ENCODE peak calls at places on chromosomes 3 and 15, in ten cellular contexts. T, P, Q, X, Z, S, D, I, A and N are unnamed samples.

GRCh38 chr3:159711560-159712333 is 276.9 kb upstream of the IL12A start:
- DNase-seq in T (no peak), P (peak; percentile 47), Q (peak; percentile 91), X (no peak), Z (no peak), S (no peak), D (no peak), I (peak; percentile 17), A (no peak), N (peak; percentile 32)

GRCh38 chr3:144362126-144362525 is 390.5 kb downstream of the DIPK2A start:
- DNase-seq in T (no peak), P (no peak), Q (no peak), X (no peak), Z (no peak), S (no peak), D (no peak), I (no peak), A (no peak), N (no peak)

GRCh38 chr3:135368316-135368715 is 573.3 kb downstream of the EPHB1 start:
- DNase-seq in T (no peak), P (no peak), Q (no peak), X (no peak), Z (no peak), S (no peak), D (no peak), I (no peak), A (no peak), N (no peak)

GRCh38 chr3:81545572-81545971 is 215.9 kb downstream of the GBE1 start:
- DNase-seq in T (no peak), P (peak; percentile 4), Q (peak; percentile 54), X (no peak), Z (no peak), S (no peak), D (no peak), I (no peak), A (no peak), N (no peak)

GRCh38 chr3:128490650-128491070 is 2.3 kb downstream of the GATA2 start:
- DNase-seq in T (no peak), P (no peak), Q (no peak), X (no peak), Z (no peak), S (no peak), D (no peak), I (no peak), A (no peak), N (no peak)

GRCh38 chr15:75844629-75845390 is 1.6 kb downstream of the UBE2Q2 start:
- DNase-seq in T (no peak), P (no peak), Q (no peak), X (no peak), Z (no peak), S (no peak), D (no peak), I (no peak), A (no peak), N (no peak)

GRCh38 chr15:49084285-49084570 is 38.0 kb upstream of the SECISBP2L start:
- DNase-seq in T (no peak), P (no peak), Q (no peak), X (no peak), Z (no peak), S (no peak), D (no peak), I (no peak), A (no peak), N (no peak)

GRCh38 chr15:85929786-85930185 is 135.1 kb upstream of the KLHL25 start:
- DNase-seq in T (no peak), P (no peak), Q (no peak), X (no peak), Z (no peak), S (no peak), D (no peak), I (no peak), A (no peak), N (no peak)

GRCh38 chr3:194691481-194692281 is 6.0 kb downstream of the FAM43A start:
- DNase-seq in T (no peak), P (no peak), Q (no peak), X (no peak), Z (peak; percentile 65), S (peak; percentile 14), D (no peak), I (no peak), A (no peak), N (no peak)

GRCh38 chr3:55828712-55829111 is 341.6 kb upstream of the WNT5A start:
- DNase-seq in T (no peak), P (no peak), Q (peak; percentile 46), X (no peak), Z (no peak), S (no peak), D (no peak), I (no peak), A (no peak), N (no peak)

GRCh38 chr3:149959443-149959842 is 11.3 kb downstream of the PFN2 start:
- DNase-seq in T (no peak), P (no peak), Q (peak; percentile 34), X (no peak), Z (no peak), S (no peak), D (no peak), I (no peak), A (no peak), N (no peak)

GRCh38 chr3:69822501-69822900 is 83.2 kb downstream of the MITF start:
- DNase-seq in T (no peak), P (no peak), Q (no peak), X (no peak), Z (no peak), S (no peak), D (no peak), I (no peak), A (no peak), N (no peak)

GRCh38 chr3:2420919-2421318 is 322.3 kb downstream of the CNTN4 start:
- DNase-seq in T (no peak), P (no peak), Q (no peak), X (no peak), Z (no peak), S (no peak), D (no peak), I (no peak), A (no peak), N (no peak)

DNA sequence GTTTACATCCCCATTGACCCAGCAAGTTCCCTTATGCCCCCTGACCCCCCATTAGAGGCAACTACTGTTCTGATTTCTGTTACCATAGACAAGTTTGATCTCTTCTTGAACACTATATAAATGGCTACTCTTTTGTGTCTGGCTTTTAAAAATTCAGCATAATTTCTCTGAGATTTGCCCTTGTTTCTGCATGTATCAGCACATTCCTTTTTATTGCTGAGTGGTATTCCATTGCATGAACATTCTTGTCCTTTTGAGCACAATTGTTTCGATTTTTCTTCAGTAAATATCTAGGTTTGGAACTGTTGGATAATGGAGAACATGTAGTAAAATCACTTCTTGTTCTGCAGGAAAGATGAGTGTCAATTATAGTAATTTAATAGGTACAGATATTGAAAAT is 49.1 kb upstream of the MYRIP start:
- DNase-seq in T (no peak), P (no peak), Q (no peak), X (no peak), Z (no peak), S (no peak), D (no peak), I (no peak), A (no peak), N (no peak)
- H3K27ac ChIP-seq in T (no peak overlapping the region), P (no peak overlapping the region), Q (no peak overlapping the region), X (no peak overlapping the region), Z (no peak overlapping the region), S (no peak overlapping the region), D (no peak overlapping the region), I (no peak overlapping the region), A (no peak overlapping the region), N (no peak overlapping the region)

DNA sequence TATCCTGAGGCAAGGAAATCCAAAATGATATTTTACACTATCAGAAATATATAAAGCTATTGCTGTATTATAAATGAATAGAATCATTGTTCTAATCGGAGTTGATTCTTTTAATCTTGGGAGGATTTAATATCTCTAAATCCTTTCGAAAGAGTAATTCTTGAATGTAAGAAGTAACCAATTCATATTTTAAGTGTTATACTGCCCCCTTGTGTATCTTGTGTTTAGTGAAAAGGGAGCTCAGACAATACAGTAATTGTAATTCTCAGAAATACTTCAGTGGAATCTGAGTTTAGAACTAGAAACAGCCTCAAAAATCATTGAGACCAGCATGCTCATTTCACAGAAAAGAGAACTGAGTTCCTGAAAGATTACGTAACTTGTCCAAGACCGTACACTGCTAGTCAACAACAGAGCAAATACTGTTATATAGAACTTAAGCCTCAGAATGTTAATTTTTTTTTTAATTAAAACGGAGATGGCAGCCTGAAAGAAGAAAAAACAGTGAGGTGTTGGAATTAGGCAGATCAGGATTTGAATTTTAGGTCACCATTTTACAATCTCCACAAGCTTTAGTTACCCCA is 42.9 kb downstream of the PLCH1 start:
- DNase-seq in T (no peak), P (peak; percentile 63), Q (peak; percentile 58), X (no peak), Z (no peak), S (no peak), D (no peak), I (no peak), A (no peak), N (no peak)
- TF ChIP-seq CTCF in T (peak; percentile 58), P (peak; percentile 79), Q (peak; percentile 70), X (peak; percentile 27), Z (peak; percentile 77), S (no peak), D (peak; percentile 60), I (peak; percentile 62), A (peak; percentile 52), N (peak; percentile 67)

GRCh38 chr15:67091073-67091965 is 25.9 kb downstream of the SMAD3 start:
- DNase-seq in T (no peak), P (peak; percentile 89), Q (peak; percentile 99), X (peak; percentile 71), Z (peak; percentile 88), S (peak; percentile 76), D (peak; percentile 77), I (peak; percentile 71), A (no peak), N (peak; percentile 95)
- TF ChIP-seq POLR2A in T (no peak), P (no peak), Q (peak; percentile 38), X (no peak), Z (no peak), S (no peak), D (no peak), I (no peak), A (no peak), N (no peak)

GRCh38 chr15:91874992-91875651 is 21.6 kb downstream of the SLCO3A1 start:
- DNase-seq in T (no peak), P (no peak), Q (no peak), X (no peak), Z (no peak), S (no peak), D (no peak), I (no peak), A (no peak), N (no peak)

GRCh38 chr15:91879148-91879547 is 25.6 kb downstream of the SLCO3A1 start:
- DNase-seq in T (no peak), P (no peak), Q (no peak), X (no peak), Z (no peak), S (no peak), D (no peak), I (no peak), A (no peak), N (no peak)

GRCh38 chr15:91876187-91876586 is 22.7 kb downstream of the SLCO3A1 start:
- DNase-seq in T (no peak), P (no peak), Q (no peak), X (no peak), Z (no peak), S (no peak), D (no peak), I (no peak), A (no peak), N (no peak)

GRCh38 chr15:91881551-91882297 is 28.2 kb downstream of the SLCO3A1 start:
- DNase-seq in T (no peak), P (no peak), Q (no peak), X (no peak), Z (no peak), S (no peak), D (no peak), I (no peak), A (no peak), N (no peak)

GRCh38 chr15:91878319-91878718 is 24.8 kb downstream of the SLCO3A1 start:
- DNase-seq in T (no peak), P (no peak), Q (no peak), X (no peak), Z (no peak), S (no peak), D (no peak), I (no peak), A (no peak), N (no peak)
- H3K27ac ChIP-seq in T (no peak overlapping the region), P (no peak overlapping the region), Q (no peak overlapping the region), X (no peak overlapping the region), Z (no peak overlapping the region), S (no peak overlapping the region), D (no peak overlapping the region), I (no peak overlapping the region), A (no peak overlapping the region), N (no peak overlapping the region)